ENCODE peak calls at places on chromosomes 16 and 17, in nine cellular contexts. One of them, this sample, is unnamed.

GRCh38 chr16:86232496-86232895 is 277.8 kb upstream of the FOXF1 start:
- DNase-seq in transverse colon: no peak
- DNase-seq in stimulated activated CD8-positive, alpha-beta memory T cell treated with anti-CD3 and anti-CD28 coated beads, Interleukin-15, amount 100 ng/mL, for 4 hours: no peak
- DNase-seq in activated naive CD4-positive, alpha-beta T cell treated with anti-CD3 and anti-CD28 coated beads for 36 hours: no peak
- DNase-seq in heart left ventricle: no peak
- DNase-seq in Kasumi-1: no peak
- DNase-seq in NCI-H1105 treated with DMSO at 0.1 percent for 48 hours: no peak
- DNase-seq in NCI-H446: no peak
- DNase-seq in HTR-8/SVneo: no peak
- DNase-seq in this sample: no peak

GRCh38 chr17:49573510-49574282 is 2.0 kb upstream of the NXPH3 start:
- DNase-seq in heart left ventricle: no peak
- DNase-seq in transverse colon: no peak
- DNase-seq in NCI-H446: no peak
- DNase-seq in Kasumi-1: peak; percentile 27
- DNase-seq in stimulated activated CD8-positive, alpha-beta memory T cell treated with anti-CD3 and anti-CD28 coated beads, Interleukin-15, amount 100 ng/mL, for 4 hours: no peak
- DNase-seq in NCI-H1105 treated with DMSO at 0.1 percent for 48 hours: no peak
- DNase-seq in activated naive CD4-positive, alpha-beta T cell treated with anti-CD3 and anti-CD28 coated beads for 36 hours: no peak
- DNase-seq in HTR-8/SVneo: no peak
- DNase-seq in this sample: no peak

GRCh38 chr17:61458000-61458399 is 5.8 kb downstream of the TBX4 start:
- DNase-seq in stimulated activated CD8-positive, alpha-beta memory T cell treated with anti-CD3 and anti-CD28 coated beads, Interleukin-15, amount 100 ng/mL, for 4 hours: no peak
- DNase-seq in activated naive CD4-positive, alpha-beta T cell treated with anti-CD3 and anti-CD28 coated beads for 36 hours: no peak
- DNase-seq in Kasumi-1: no peak
- DNase-seq in transverse colon: no peak
- DNase-seq in NCI-H1105 treated with DMSO at 0.1 percent for 48 hours: no peak
- DNase-seq in NCI-H446: no peak
- DNase-seq in HTR-8/SVneo: no peak
- DNase-seq in heart left ventricle: no peak
- DNase-seq in this sample: no peak

GRCh38 chr17:66711936-66712335 is 123.0 kb upstream of the CACNG5 start:
- DNase-seq in heart left ventricle: no peak
- DNase-seq in HTR-8/SVneo: no peak
- DNase-seq in NCI-H1105 treated with DMSO at 0.1 percent for 48 hours: no peak
- DNase-seq in NCI-H446: no peak
- DNase-seq in activated naive CD4-positive, alpha-beta T cell treated with anti-CD3 and anti-CD28 coated beads for 36 hours: no peak
- DNase-seq in Kasumi-1: no peak
- DNase-seq in stimulated activated CD8-positive, alpha-beta memory T cell treated with anti-CD3 and anti-CD28 coated beads, Interleukin-15, amount 100 ng/mL, for 4 hours: no peak
- DNase-seq in transverse colon: peak; percentile 84
- DNase-seq in this sample: no peak

GRCh38 chr16:23901178-23902131 is 65.7 kb downstream of the PRKCB start:
- DNase-seq in Kasumi-1: peak; percentile 79
- DNase-seq in stimulated activated CD8-positive, alpha-beta memory T cell treated with anti-CD3 and anti-CD28 coated beads, Interleukin-15, amount 100 ng/mL, for 4 hours: no peak
- DNase-seq in NCI-H446: no peak
- DNase-seq in NCI-H1105 treated with DMSO at 0.1 percent for 48 hours: no peak
- DNase-seq in transverse colon: no peak
- DNase-seq in heart left ventricle: no peak
- DNase-seq in activated naive CD4-positive, alpha-beta T cell treated with anti-CD3 and anti-CD28 coated beads for 36 hours: no peak
- DNase-seq in HTR-8/SVneo: no peak
- DNase-seq in this sample: no peak

GRCh38 chr16:66399930-66400329 is 27.2 kb upstream of the BEAN1 start:
- DNase-seq in Kasumi-1: no peak
- DNase-seq in stimulated activated CD8-positive, alpha-beta memory T cell treated with anti-CD3 and anti-CD28 coated beads, Interleukin-15, amount 100 ng/mL, for 4 hours: no peak
- DNase-seq in transverse colon: no peak
- DNase-seq in NCI-H446: no peak
- DNase-seq in NCI-H1105 treated with DMSO at 0.1 percent for 48 hours: no peak
- DNase-seq in HTR-8/SVneo: no peak
- DNase-seq in activated naive CD4-positive, alpha-beta T cell treated with anti-CD3 and anti-CD28 coated beads for 36 hours: no peak
- DNase-seq in heart left ventricle: no peak
- DNase-seq in this sample: no peak

GRCh38 chr17:43175213-43176118 is 4.5 kb downstream of the NBR1 start:
- DNase-seq in HTR-8/SVneo: no peak
- DNase-seq in transverse colon: no peak
- DNase-seq in NCI-H446: no peak
- DNase-seq in heart left ventricle: no peak
- DNase-seq in Kasumi-1: no peak
- DNase-seq in stimulated activated CD8-positive, alpha-beta memory T cell treated with anti-CD3 and anti-CD28 coated beads, Interleukin-15, amount 100 ng/mL, for 4 hours: no peak
- DNase-seq in NCI-H1105 treated with DMSO at 0.1 percent for 48 hours: no peak
- DNase-seq in activated naive CD4-positive, alpha-beta T cell treated with anti-CD3 and anti-CD28 coated beads for 36 hours: no peak
- DNase-seq in this sample: no peak

GRCh38 chr16:88062341-88062861 is 111.2 kb downstream of the BANP start:
- DNase-seq in transverse colon: no peak
- DNase-seq in stimulated activated CD8-positive, alpha-beta memory T cell treated with anti-CD3 and anti-CD28 coated beads, Interleukin-15, amount 100 ng/mL, for 4 hours: no peak
- DNase-seq in activated naive CD4-positive, alpha-beta T cell treated with anti-CD3 and anti-CD28 coated beads for 36 hours: no peak
- DNase-seq in heart left ventricle: peak; percentile 60
- DNase-seq in NCI-H1105 treated with DMSO at 0.1 percent for 48 hours: no peak
- DNase-seq in HTR-8/SVneo: peak; percentile 40
- DNase-seq in NCI-H446: no peak
- DNase-seq in Kasumi-1: no peak
- DNase-seq in this sample: no peak

GRCh38 chr16:31536804-31537361 is 9.2 kb downstream of the AHSP start:
- DNase-seq in Kasumi-1: no peak
- DNase-seq in NCI-H446: no peak
- DNase-seq in NCI-H1105 treated with DMSO at 0.1 percent for 48 hours: no peak
- DNase-seq in activated naive CD4-positive, alpha-beta T cell treated with anti-CD3 and anti-CD28 coated beads for 36 hours: no peak
- DNase-seq in heart left ventricle: no peak
- DNase-seq in stimulated activated CD8-positive, alpha-beta memory T cell treated with anti-CD3 and anti-CD28 coated beads, Interleukin-15, amount 100 ng/mL, for 4 hours: no peak
- DNase-seq in HTR-8/SVneo: no peak
- DNase-seq in transverse colon: no peak
- DNase-seq in this sample: no peak

GRCh38 chr17:2926019-2926650 is 129.9 kb downstream of the RAP1GAP2 start:
- DNase-seq in transverse colon: no peak
- DNase-seq in stimulated activated CD8-positive, alpha-beta memory T cell treated with anti-CD3 and anti-CD28 coated beads, Interleukin-15, amount 100 ng/mL, for 4 hours: no peak
- DNase-seq in heart left ventricle: no peak
- DNase-seq in Kasumi-1: no peak
- DNase-seq in activated naive CD4-positive, alpha-beta T cell treated with anti-CD3 and anti-CD28 coated beads for 36 hours: no peak
- DNase-seq in HTR-8/SVneo: peak; percentile 62
- DNase-seq in NCI-H446: no peak
- DNase-seq in NCI-H1105 treated with DMSO at 0.1 percent for 48 hours: no peak
- DNase-seq in this sample: no peak

GRCh38 chr17:38702900-38703741 is 2.0 kb upstream of the MLLT6 start:
- DNase-seq in NCI-H446: no peak
- DNase-seq in activated naive CD4-positive, alpha-beta T cell treated with anti-CD3 and anti-CD28 coated beads for 36 hours: no peak
- DNase-seq in heart left ventricle: no peak
- DNase-seq in NCI-H1105 treated with DMSO at 0.1 percent for 48 hours: no peak
- DNase-seq in stimulated activated CD8-positive, alpha-beta memory T cell treated with anti-CD3 and anti-CD28 coated beads, Interleukin-15, amount 100 ng/mL, for 4 hours: no peak
- DNase-seq in transverse colon: peak; percentile 59
- DNase-seq in HTR-8/SVneo: no peak
- DNase-seq in Kasumi-1: no peak
- DNase-seq in this sample: no peak

GRCh38 chr17:73133911-73134649 is 30.7 kb upstream of the SSTR2 start:
- DNase-seq in NCI-H1105 treated with DMSO at 0.1 percent for 48 hours: no peak
- DNase-seq in activated naive CD4-positive, alpha-beta T cell treated with anti-CD3 and anti-CD28 coated beads for 36 hours: no peak
- DNase-seq in stimulated activated CD8-positive, alpha-beta memory T cell treated with anti-CD3 and anti-CD28 coated beads, Interleukin-15, amount 100 ng/mL, for 4 hours: no peak
- DNase-seq in heart left ventricle: no peak
- DNase-seq in transverse colon: no peak
- DNase-seq in HTR-8/SVneo: no peak
- DNase-seq in Kasumi-1: peak; percentile 49
- DNase-seq in NCI-H446: no peak
- DNase-seq in this sample: no peak

GRCh38 chr17:74164446-74165045 is 38.9 kb upstream of the RPL38 start:
- DNase-seq in NCI-H1105 treated with DMSO at 0.1 percent for 48 hours: no peak
- DNase-seq in HTR-8/SVneo: no peak
- DNase-seq in transverse colon: no peak
- DNase-seq in Kasumi-1: no peak
- DNase-seq in heart left ventricle: no peak
- DNase-seq in activated naive CD4-positive, alpha-beta T cell treated with anti-CD3 and anti-CD28 coated beads for 36 hours: no peak
- DNase-seq in NCI-H446: no peak
- DNase-seq in stimulated activated CD8-positive, alpha-beta memory T cell treated with anti-CD3 and anti-CD28 coated beads, Interleukin-15, amount 100 ng/mL, for 4 hours: no peak
- DNase-seq in this sample: no peak

GRCh38 chr17:41009301-41009760 is 403 bp upstream of the KRTAP3-1 start:
- DNase-seq in NCI-H446: no peak
- DNase-seq in NCI-H1105 treated with DMSO at 0.1 percent for 48 hours: peak; percentile 85
- DNase-seq in HTR-8/SVneo: no peak
- DNase-seq in transverse colon: no peak
- DNase-seq in heart left ventricle: no peak
- DNase-seq in Kasumi-1: no peak
- DNase-seq in activated naive CD4-positive, alpha-beta T cell treated with anti-CD3 and anti-CD28 coated beads for 36 hours: no peak
- DNase-seq in stimulated activated CD8-positive, alpha-beta memory T cell treated with anti-CD3 and anti-CD28 coated beads, Interleukin-15, amount 100 ng/mL, for 4 hours: no peak
- DNase-seq in this sample: no peak

GRCh38 chr17:79792371-79792871 is 4.5 kb downstream of the CBX8 start:
- DNase-seq in activated naive CD4-positive, alpha-beta T cell treated with anti-CD3 and anti-CD28 coated beads for 36 hours: no peak
- DNase-seq in transverse colon: no peak
- DNase-seq in heart left ventricle: peak; percentile 56
- DNase-seq in stimulated activated CD8-positive, alpha-beta memory T cell treated with anti-CD3 and anti-CD28 coated beads, Interleukin-15, amount 100 ng/mL, for 4 hours: no peak
- DNase-seq in NCI-H446: no peak
- DNase-seq in NCI-H1105 treated with DMSO at 0.1 percent for 48 hours: no peak
- DNase-seq in HTR-8/SVneo: no peak
- DNase-seq in Kasumi-1: no peak
- DNase-seq in this sample: no peak

GRCh38 chr17:37107406-37108083 is 158.8 kb downstream of the AATF start:
- DNase-seq in activated naive CD4-positive, alpha-beta T cell treated with anti-CD3 and anti-CD28 coated beads for 36 hours: no peak
- DNase-seq in Kasumi-1: no peak
- DNase-seq in transverse colon: no peak
- DNase-seq in NCI-H446: no peak
- DNase-seq in heart left ventricle: peak; percentile 74
- DNase-seq in stimulated activated CD8-positive, alpha-beta memory T cell treated with anti-CD3 and anti-CD28 coated beads, Interleukin-15, amount 100 ng/mL, for 4 hours: no peak
- DNase-seq in NCI-H1105 treated with DMSO at 0.1 percent for 48 hours: peak; percentile 53
- DNase-seq in HTR-8/SVneo: no peak
- DNase-seq in this sample: no peak

GRCh38 chr16:87101903-87102302 is 215.3 kb downstream of the C16orf95 start:
- DNase-seq in NCI-H446: no peak
- DNase-seq in stimulated activated CD8-positive, alpha-beta memory T cell treated with anti-CD3 and anti-CD28 coated beads, Interleukin-15, amount 100 ng/mL, for 4 hours: no peak
- DNase-seq in heart left ventricle: no peak
- DNase-seq in HTR-8/SVneo: no peak
- DNase-seq in Kasumi-1: no peak
- DNase-seq in activated naive CD4-positive, alpha-beta T cell treated with anti-CD3 and anti-CD28 coated beads for 36 hours: no peak
- DNase-seq in transverse colon: no peak
- DNase-seq in NCI-H1105 treated with DMSO at 0.1 percent for 48 hours: no peak
- DNase-seq in this sample: no peak

GRCh38 chr17:78081551-78081950 is 47.0 kb downstream of the TMC6 start:
- DNase-seq in activated naive CD4-positive, alpha-beta T cell treated with anti-CD3 and anti-CD28 coated beads for 36 hours: no peak
- DNase-seq in NCI-H1105 treated with DMSO at 0.1 percent for 48 hours: no peak
- DNase-seq in NCI-H446: no peak
- DNase-seq in transverse colon: no peak
- DNase-seq in Kasumi-1: no peak
- DNase-seq in stimulated activated CD8-positive, alpha-beta memory T cell treated with anti-CD3 and anti-CD28 coated beads, Interleukin-15, amount 100 ng/mL, for 4 hours: no peak
- DNase-seq in heart left ventricle: no peak
- DNase-seq in HTR-8/SVneo: no peak
- DNase-seq in this sample: no peak

GRCh38 chr17:40463122-40463550 is 19.9 kb downstream of the IGFBP4 start:
- DNase-seq in NCI-H446: no peak
- DNase-seq in NCI-H1105 treated with DMSO at 0.1 percent for 48 hours: no peak
- DNase-seq in stimulated activated CD8-positive, alpha-beta memory T cell treated with anti-CD3 and anti-CD28 coated beads, Interleukin-15, amount 100 ng/mL, for 4 hours: no peak
- DNase-seq in activated naive CD4-positive, alpha-beta T cell treated with anti-CD3 and anti-CD28 coated beads for 36 hours: no peak
- DNase-seq in heart left ventricle: peak; percentile 19
- DNase-seq in Kasumi-1: no peak
- DNase-seq in HTR-8/SVneo: no peak
- DNase-seq in transverse colon: no peak
- DNase-seq in this sample: no peak

GRCh38 chr17:83127431-83128160 is 48.2 kb downstream of the METRNL start:
- DNase-seq in HTR-8/SVneo: no peak
- DNase-seq in activated naive CD4-positive, alpha-beta T cell treated with anti-CD3 and anti-CD28 coated beads for 36 hours: no peak
- DNase-seq in Kasumi-1: no peak
- DNase-seq in heart left ventricle: peak; percentile 62
- DNase-seq in stimulated activated CD8-positive, alpha-beta memory T cell treated with anti-CD3 and anti-CD28 coated beads, Interleukin-15, amount 100 ng/mL, for 4 hours: no peak
- DNase-seq in NCI-H446: no peak
- DNase-seq in transverse colon: no peak
- DNase-seq in NCI-H1105 treated with DMSO at 0.1 percent for 48 hours: no peak
- DNase-seq in this sample: no peak

GRCh38 chr16:4703906-4704305 is 10.5 kb downstream of the NUDT16L1 start:
- DNase-seq in stimulated activated CD8-positive, alpha-beta memory T cell treated with anti-CD3 and anti-CD28 coated beads, Interleukin-15, amount 100 ng/mL, for 4 hours: no peak
- DNase-seq in transverse colon: no peak
- DNase-seq in NCI-H1105 treated with DMSO at 0.1 percent for 48 hours: no peak
- DNase-seq in NCI-H446: no peak
- DNase-seq in HTR-8/SVneo: no peak
- DNase-seq in heart left ventricle: no peak
- DNase-seq in Kasumi-1: no peak
- DNase-seq in activated naive CD4-positive, alpha-beta T cell treated with anti-CD3 and anti-CD28 coated beads for 36 hours: no peak
- DNase-seq in this sample: no peak

GRCh38 chr16:65099607-65100006 is 22.3 kb downstream of the CDH11 start:
- DNase-seq in NCI-H1105 treated with DMSO at 0.1 percent for 48 hours: no peak
- DNase-seq in NCI-H446: no peak
- DNase-seq in Kasumi-1: no peak
- DNase-seq in HTR-8/SVneo: no peak
- DNase-seq in transverse colon: no peak
- DNase-seq in stimulated activated CD8-positive, alpha-beta memory T cell treated with anti-CD3 and anti-CD28 coated beads, Interleukin-15, amount 100 ng/mL, for 4 hours: no peak
- DNase-seq in activated naive CD4-positive, alpha-beta T cell treated with anti-CD3 and anti-CD28 coated beads for 36 hours: no peak
- DNase-seq in heart left ventricle: no peak
- DNase-seq in this sample: no peak

GRCh38 chr17:21493993-21494392 is 117.8 kb downstream of the KCNJ12 start:
- DNase-seq in NCI-H1105 treated with DMSO at 0.1 percent for 48 hours: no peak
- DNase-seq in heart left ventricle: no peak
- DNase-seq in HTR-8/SVneo: no peak
- DNase-seq in transverse colon: no peak
- DNase-seq in activated naive CD4-positive, alpha-beta T cell treated with anti-CD3 and anti-CD28 coated beads for 36 hours: no peak
- DNase-seq in stimulated activated CD8-positive, alpha-beta memory T cell treated with anti-CD3 and anti-CD28 coated beads, Interleukin-15, amount 100 ng/mL, for 4 hours: no peak
- DNase-seq in NCI-H446: no peak
- DNase-seq in Kasumi-1: no peak
- DNase-seq in this sample: no peak

GRCh38 chr16:50430076-50430475 is 61.3 kb upstream of the BRD7 start:
- DNase-seq in Kasumi-1: no peak
- DNase-seq in heart left ventricle: no peak
- DNase-seq in activated naive CD4-positive, alpha-beta T cell treated with anti-CD3 and anti-CD28 coated beads for 36 hours: no peak
- DNase-seq in NCI-H446: no peak
- DNase-seq in NCI-H1105 treated with DMSO at 0.1 percent for 48 hours: no peak
- DNase-seq in HTR-8/SVneo: no peak
- DNase-seq in stimulated activated CD8-positive, alpha-beta memory T cell treated with anti-CD3 and anti-CD28 coated beads, Interleukin-15, amount 100 ng/mL, for 4 hours: no peak
- DNase-seq in transverse colon: no peak
- DNase-seq in this sample: no peak

This sample was measured in esophagus squamous epithelium.